ENCODE peak calls at places on chromosomes 6 and 20, in five cellular contexts. X is left lung, O is heart right ventricle, H is omental fat pad, Q is HCT116. R is an unnamed sample.

GRCh38 chr6:19824058-19824807 is 12.9 kb upstream of the ID4 start:
- DNase-seq in X (no peak), O (no peak), H (no peak), Q (no peak), R (no peak)

GRCh38 chr6:29651413-29652197 is 5.3 kb upstream of the MOG start:
- DNase-seq in X (no peak), O (no peak), H (no peak), Q (peak), R (no peak)

GRCh38 chr6:109300874-109301273 is 81.4 kb downstream of the CD164 start:
- DNase-seq in X (no peak), O (no peak), H (no peak), Q (no peak), R (no peak)

GRCh38 chr20:34888468-34888867 is 12.1 kb downstream of the ACSS2 start:
- DNase-seq in X (no peak), O (no peak), H (no peak), Q (no peak), R (no peak)

GRCh38 chr6:130421567-130421966 is 55.8 kb downstream of the TMEM200A start:
- DNase-seq in X (no peak), O (no peak), H (no peak), Q (no peak), R (no peak)

GRCh38 chr6:28737750-28738395 is 185.9 kb downstream of the TRIM27 start:
- DNase-seq in X (no peak), O (no peak), H (no peak), Q (no peak), R (no peak)

GRCh38 chr6:143127941-143128340 is 67.3 kb downstream of the AIG1 start:
- DNase-seq in X (no peak), O (no peak), H (no peak), Q (no peak), R (no peak)

GRCh38 chr6:121726596-121726995 is 291.1 kb downstream of the GJA1 start:
- DNase-seq in X (no peak), O (no peak), H (no peak), Q (no peak), R (no peak)

GRCh38 chr20:5970381-5970780 is 19.9 kb downstream of the MCM8 start:
- DNase-seq in X (no peak), O (no peak), H (no peak), Q (no peak), R (no peak)

GRCh38 chr6:30841644-30842504 is 42.4 kb upstream of the DDR1 start:
- DNase-seq in X (no peak), O (no peak), H (no peak), Q (no peak), R (no peak)

GRCh38 chr20:2131366-2131765 is 29.7 kb downstream of the STK35 start:
- DNase-seq in X (no peak), O (no peak), H (no peak), Q (peak), R (no peak)

GRCh38 chr6:161273752-161274487 is at the start of gene AGPAT4:
- DNase-seq in X (no peak), O (peak), H (peak), Q (peak), R (peak)

GRCh38 chr6:116564921-116565872 is 6.1 kb upstream of the RWDD1 start:
- DNase-seq in X (peak), O (no peak), H (no peak), Q (no peak), R (peak)

DNA sequence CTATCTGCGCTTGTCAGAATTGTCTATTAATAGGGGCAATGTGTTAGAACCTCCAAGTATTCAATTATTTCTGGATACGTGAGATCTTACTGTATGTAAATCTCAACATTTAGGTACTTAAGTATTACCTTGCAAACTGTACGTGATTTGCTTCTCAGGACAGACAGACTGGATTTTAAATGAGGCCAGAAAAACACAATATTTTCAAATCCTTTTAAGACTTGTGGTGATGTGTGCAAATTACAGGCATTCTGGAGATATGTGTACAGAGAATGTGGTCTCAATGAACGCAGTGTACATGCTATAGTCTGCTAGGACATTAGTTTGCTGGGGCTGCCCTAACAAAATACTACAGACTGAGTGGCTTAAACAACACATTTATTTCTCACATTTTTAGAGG is 16.9 kb downstream of the CCR6 start:
- DNase-seq in X (no peak), O (no peak), H (no peak), Q (no peak), R (no peak)
- TF ChIP-seq CTCF in X (no peak), O (no peak), H (no peak), Q (no peak), R (no peak)

GRCh38 chr6:12636336-12636735 is 80.2 kb upstream of the PHACTR1 start:
- DNase-seq in X (no peak), O (no peak), H (no peak), Q (no peak), R (no peak)
- TF ChIP-seq CTCF in X (no peak), O (no peak), H (no peak), Q (peak), R (no peak)

DNA sequence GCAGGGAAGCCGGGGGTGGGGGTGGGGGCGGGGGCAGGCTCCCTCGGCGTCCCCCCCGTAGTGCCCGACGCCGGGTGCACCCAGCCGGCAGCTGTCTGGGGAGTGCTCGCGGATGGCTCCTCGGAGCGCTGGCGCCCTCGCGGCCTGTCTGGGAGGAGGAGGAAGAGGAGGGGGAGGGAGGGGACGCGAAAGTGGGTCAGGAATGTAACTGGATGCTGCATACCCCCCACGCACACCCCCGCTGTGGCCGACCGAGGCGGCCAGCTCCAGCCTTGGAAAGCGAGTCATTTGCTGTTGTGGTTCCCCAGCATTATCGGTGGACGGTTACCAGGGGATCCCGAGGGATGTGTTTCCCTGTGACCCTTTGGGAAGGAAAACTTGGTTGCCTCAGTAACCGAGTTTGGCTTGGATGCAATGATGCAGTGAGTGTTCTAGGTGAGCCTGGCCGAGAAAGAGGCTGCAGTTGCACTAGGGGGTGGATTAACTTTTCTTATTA is 55.3 kb upstream of the RREB1 start:
- DNase-seq in X (peak), O (peak), H (peak), Q (no peak), R (peak)
- TF ChIP-seq CTCF in X (no peak), O (no peak), H (no peak), Q (no peak), R (no peak)

DNA sequence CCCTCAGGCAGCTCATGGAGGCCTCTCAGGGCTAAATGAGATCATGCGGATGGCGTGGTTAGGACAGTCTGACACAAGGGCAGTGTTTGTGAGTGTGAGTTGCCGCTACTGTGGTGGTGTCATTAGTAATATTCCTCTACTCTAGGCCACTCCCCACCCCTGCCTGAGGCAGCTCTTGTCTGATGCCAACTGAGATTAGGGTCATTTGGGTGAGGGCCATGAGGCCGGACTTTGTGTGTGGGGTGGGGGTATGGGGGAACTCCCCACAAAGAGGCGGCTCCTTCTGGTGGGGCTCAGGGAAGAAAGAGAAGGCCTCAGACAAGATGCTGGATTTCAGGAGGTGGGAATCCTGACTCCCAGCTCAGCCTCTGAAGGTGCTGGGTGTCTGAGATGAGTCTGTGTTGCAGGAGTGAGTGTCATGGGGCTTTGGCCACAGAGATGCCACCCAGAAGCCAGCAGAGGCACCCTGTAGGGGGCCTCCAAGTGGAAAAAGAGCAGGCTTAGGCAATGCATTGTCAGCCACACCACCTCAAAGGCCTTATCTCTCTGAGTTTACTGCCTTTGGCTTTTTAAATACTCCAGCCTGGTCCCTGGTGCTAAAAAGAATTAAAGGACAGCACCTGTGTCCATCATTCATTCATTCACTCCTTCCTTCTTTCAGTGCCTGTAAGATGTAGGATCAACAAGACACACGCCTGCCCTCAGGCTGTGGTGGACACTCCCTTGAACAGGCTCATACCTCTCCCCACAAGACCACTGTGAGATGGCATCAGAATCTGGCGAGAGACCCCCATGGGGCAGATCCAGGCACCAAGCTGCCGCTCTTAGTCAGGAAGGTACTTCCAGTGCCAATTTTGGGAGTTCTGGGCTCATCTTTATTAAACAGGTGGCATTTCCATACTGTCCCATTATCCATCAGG is 175.2 kb downstream of the MRPL14 start:
- DNase-seq in X (no peak), O (no peak), H (no peak), Q (no peak), R (no peak)
- TF ChIP-seq CTCF in X (no peak), O (no peak), H (no peak), Q (no peak), R (no peak)

GRCh38 chr6:87066449-87067288 is 28.2 kb downstream of the CGA start:
- DNase-seq in X (no peak), O (peak), H (no peak), Q (peak), R (peak)
- TF ChIP-seq CTCF in X (peak), O (no peak), H (no peak), Q (peak), R (peak)

GRCh38 chr6:69895396-69895795 is 29.0 kb downstream of the COL19A1 start:
- DNase-seq in X (no peak), O (no peak), H (no peak), Q (no peak), R (no peak)

GRCh38 chr6:69901361-69901760 is 35.0 kb downstream of the COL19A1 start:
- DNase-seq in X (no peak), O (no peak), H (no peak), Q (no peak), R (no peak)
- TF ChIP-seq CTCF in X (no peak), O (no peak), H (no peak), Q (no peak), R (no peak)

GRCh38 chr20:33666293-33667244 is at the start of gene ACTL10:
- DNase-seq in X (peak), O (peak), H (peak), Q (no peak), R (peak)
- TF ChIP-seq CTCF in X (no peak), O (peak), H (no peak), Q (no peak), R (no peak)

R was measured in Calu3.